ENCODE peak calls at places on chromosome 17, in four cellular contexts. S is K562, F is A549, T is HepG2. O is an unnamed sample.
A peak's percentile ranks its signal among the peaks of the same experiment; 100 is the strongest.

GRCh38 chr17:72192409-72193192 is 71.8 kb downstream of the SOX9 start:
- DNase-seq in S (no peak), F (peak; percentile 18), T (no peak), O (peak; percentile 98)

GRCh38 chr17:7114241-7114874 is at the start of gene ASGR2:
- DNase-seq in S (no peak), F (no peak), T (peak; percentile 98), O (no peak)

GRCh38 chr17:50064253-50064991 is 8.5 kb downstream of the ITGA3 start:
- DNase-seq in S (peak; percentile 21), F (peak; percentile 94), T (no peak), O (peak; percentile 97)

GRCh38 chr17:2455956-2456355 is 55.1 kb upstream of the MNT start:
- DNase-seq in S (no peak), F (no peak), T (no peak), O (no peak)

GRCh38 chr17:50545306-50545705 is 1.7 kb upstream of the SPATA20 start:
- DNase-seq in S (no peak), F (no peak), T (no peak), O (no peak)

GRCh38 chr17:499836-500543 is 147.4 kb upstream of the RPH3AL start:
- DNase-seq in S (no peak), F (no peak), T (no peak), O (no peak)

GRCh38 chr17:77400445-77400870 is 259.7 kb downstream of the SEC14L1 start:
- DNase-seq in S (peak; percentile 50), F (no peak), T (no peak), O (no peak)

GRCh38 chr17:34167359-34167758 is 87.7 kb upstream of the CCL2 start:
- DNase-seq in S (no peak), F (no peak), T (no peak), O (peak; percentile 23)

GRCh38 chr17:83144421-83145357 is 65.3 kb downstream of the METRNL start:
- DNase-seq in S (no peak), F (no peak), T (no peak), O (peak; percentile 5)

GRCh38 chr17:17783825-17784598 is 52.8 kb downstream of the SREBF1 start:
- DNase-seq in S (no peak), F (no peak), T (no peak), O (no peak)

GRCh38 chr17:44942456-44942855 is 5.1 kb downstream of the KIF18B start:
- DNase-seq in S (no peak), F (no peak), T (no peak), O (no peak)

GRCh38 chr17:72566671-72567484 is 446.1 kb downstream of the SOX9 start:
- DNase-seq in S (no peak), F (no peak), T (peak; percentile 36), O (no peak)

GRCh38 chr17:50618300-50618699 is 16.4 kb upstream of the ABCC3 start:
- DNase-seq in S (no peak), F (no peak), T (no peak), O (peak; percentile 21)

GRCh38 chr17:7465481-7466275 is 13.8 kb downstream of the ZBTB4 start:
- DNase-seq in S (no peak), F (no peak), T (no peak), O (no peak)

GRCh38 chr17:28076138-28076537 is 33.7 kb downstream of the NLK start:
- DNase-seq in S (no peak), F (no peak), T (no peak), O (no peak)

GRCh38 chr17:19343256-19343630 is 19.3 kb downstream of the B9D1 start:
- DNase-seq in S (no peak), F (no peak), T (no peak), O (no peak)

GRCh38 chr17:79946352-79947231 is 89.1 kb downstream of the TBC1D16 start:
- DNase-seq in S (no peak), F (no peak), T (no peak), O (no peak)

GRCh38 chr17:70029019-70029767 is 45.8 kb upstream of the KCNJ16 start:
- DNase-seq in S (no peak), F (no peak), T (no peak), O (no peak)

GRCh38 chr17:40958086-40958953 is 8.4 kb downstream of the KRT39 start:
- DNase-seq in S (no peak), F (no peak), T (peak; percentile 92), O (no peak)

GRCh38 chr17:49464049-49464448 is 31.0 kb upstream of the NGFR start:
- DNase-seq in S (no peak), F (no peak), T (no peak), O (no peak)

GRCh38 chr17:2816688-2817087 is 20.4 kb downstream of the RAP1GAP2 start:
- DNase-seq in S (no peak), F (no peak), T (no peak), O (no peak)

GRCh38 chr17:17849147-17849820 is 12.5 kb upstream of the SREBF1 start:
- DNase-seq in S (peak; percentile 49), F (no peak), T (peak; percentile 66), O (no peak)

GRCh38 chr17:80154166-80154565 is 7.2 kb upstream of the EIF4A3 start:
- DNase-seq in S (no peak), F (no peak), T (no peak), O (no peak)

GRCh38 chr17:9790889-9791876 is at the start of gene DHRS7C:
- DNase-seq in S (no peak), F (no peak), T (no peak), O (no peak)

GRCh38 chr17:5838661-5839300 is 231.4 kb upstream of the WSCD1 start:
- DNase-seq in S (no peak), F (no peak), T (no peak), O (no peak)

GRCh38 chr17:44828919-44829557 is 1.0 kb downstream of the GJC1 start:
- DNase-seq in S (no peak), F (peak; percentile 38), T (no peak), O (no peak)

DNA sequence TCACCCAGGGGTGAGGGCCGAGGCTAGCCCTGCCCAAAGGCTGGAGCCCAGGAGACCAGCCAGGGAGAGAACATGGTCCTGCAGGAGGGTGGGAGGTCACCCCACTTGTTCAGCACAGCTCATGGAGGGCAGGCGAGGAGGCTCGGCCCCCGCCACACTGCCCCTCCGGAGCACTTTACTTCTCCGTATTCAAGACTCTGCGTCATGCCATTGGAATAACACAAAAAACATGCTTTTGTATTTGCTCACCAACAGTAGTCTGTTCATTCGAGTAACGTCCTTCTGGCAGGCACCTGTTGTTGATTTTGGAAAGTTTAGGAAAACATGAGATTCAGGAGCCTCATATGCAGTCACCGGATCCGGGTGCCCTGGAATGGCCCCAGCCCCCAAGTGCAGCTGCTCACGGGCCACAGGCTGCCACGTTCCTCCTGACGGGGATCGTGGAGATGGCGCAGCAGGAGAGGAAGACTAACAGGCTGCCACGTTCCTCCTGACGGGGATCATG is 81.1 kb upstream of the DNAH17 start:
- DNase-seq in S (no peak), F (no peak), T (no peak), O (peak; percentile 23)
- TF ChIP-seq MAZ in S (no peak), F (no peak), T (no peak), O (no peak)

GRCh38 chr17:81868674-81869220 is 2.4 kb downstream of the ARHGDIA start:
- DNase-seq in S (peak; percentile 68), F (peak; percentile 91), T (peak; percentile 59), O (peak; percentile 88)
- TF ChIP-seq MAZ in S (no peak), F (no peak), T (no peak), O (peak; percentile 81)

GRCh38 chr17:54979657-54980056 is 11.1 kb downstream of the STXBP4 start:
- DNase-seq in S (no peak), F (no peak), T (no peak), O (no peak)
- TF ChIP-seq MAZ in S (no peak), F (no peak), T (no peak), O (no peak)

DNA sequence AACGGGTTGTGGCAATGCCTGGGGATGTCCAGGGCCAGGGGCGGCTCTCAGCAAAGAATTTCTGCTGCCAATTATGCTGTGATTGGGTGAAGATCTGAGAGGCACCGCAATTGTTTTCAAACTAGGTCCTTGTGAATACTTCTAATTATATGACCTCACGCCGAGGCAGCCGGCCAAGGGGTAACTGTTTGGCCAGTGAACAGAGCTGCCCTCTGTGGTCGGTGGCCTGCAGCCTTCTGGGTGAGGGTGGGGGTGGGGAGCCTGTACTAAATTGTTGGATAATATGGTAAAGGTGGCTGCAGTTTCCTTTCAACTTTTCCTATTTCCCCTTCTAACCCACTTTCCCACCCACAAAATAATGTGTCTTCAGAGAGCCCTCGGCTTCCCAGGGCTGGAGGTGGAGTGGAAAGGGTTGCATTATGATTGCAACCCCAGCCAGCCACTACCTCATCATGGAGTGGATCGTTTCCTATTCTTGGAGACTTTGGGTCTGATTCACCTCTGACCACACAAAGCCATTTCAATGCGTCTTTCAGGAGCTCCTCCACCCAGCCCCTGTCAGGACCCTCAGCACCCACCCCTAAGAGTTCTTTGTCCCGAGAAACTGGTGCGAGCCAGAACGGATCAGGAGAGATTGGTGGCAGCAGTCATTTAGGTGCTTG is 2.0 kb upstream of the DNAI2 start:
- DNase-seq in S (no peak), F (no peak), T (no peak), O (no peak)
- TF ChIP-seq MAZ in S (no peak), F (no peak), T (no peak), O (no peak)

O was measured in IMR-90.